ENCODE peak calls at places on chromosomes 4 and X, in ten cellular contexts. I is psoas muscle, K is HepG2, T is fibroblast of lung, U is GM23338, H is upper lobe of right lung, F is suprapubic skin, S is tibial artery, C is RWPE2, E is lower lobe of right lung. A is an unnamed sample. For H3K36me3 and H3K4me1, the result is how much of the 10 kb centered on the place peaks cover.

GRCh38 chrX:118211891-118212816 is 95.5 kb upstream of the KLHL13 start:
- DNase-seq in I (no peak), K (no peak), T (no peak), U (no peak), H (no peak), F (no peak), S (no peak), C (no peak), E (no peak), A (no peak)

GRCh38 chr4:73329300-73329699 is 70.7 kb upstream of the ANKRD17 start:
- DNase-seq in I (no peak), K (no peak), T (no peak), U (no peak), H (no peak), F (no peak), S (no peak), C (no peak), E (no peak), A (no peak)

GRCh38 chr4:4426511-4427477 is 39.9 kb downstream of the NSG1 start:
- DNase-seq in I (no peak), K (no peak), T (peak), U (peak), H (no peak), F (no peak), S (no peak), C (no peak), E (no peak), A (no peak)

GRCh38 chr4:53644607-53645006 is 53.3 kb upstream of the LNX1 start:
- DNase-seq in I (no peak), K (no peak), T (no peak), U (no peak), H (peak), F (no peak), S (no peak), C (no peak), E (peak), A (no peak)

GRCh38 chr4:27176400-27176799 is 315.8 kb downstream of the STIM2 start:
- DNase-seq in I (no peak), K (peak), T (peak), U (peak), H (no peak), F (no peak), S (no peak), C (no peak), E (no peak), A (no peak)

GRCh38 chrX:153635788-153636668 is 11.0 kb upstream of the DUSP9 start:
- DNase-seq in I (peak), K (peak), T (no peak), U (peak), H (peak), F (no peak), S (no peak), C (no peak), E (no peak), A (no peak)

GRCh38 chr4:140642674-140643437 is 74.1 kb upstream of the UCP1 start:
- DNase-seq in I (no peak), K (no peak), T (no peak), U (no peak), H (no peak), F (no peak), S (no peak), C (no peak), E (no peak), A (no peak)

GRCh38 chrX:40653535-40653934 is 6.2 kb upstream of the CXorf38 start:
- DNase-seq in I (no peak), K (no peak), T (no peak), U (no peak), H (no peak), F (no peak), S (no peak), C (no peak), E (no peak), A (no peak)

GRCh38 chr4:186149872-186150271 is 41.5 kb upstream of the CYP4V2 start:
- DNase-seq in I (peak), K (peak), T (no peak), U (peak), H (no peak), F (no peak), S (peak), C (no peak), E (no peak), A (peak)

GRCh38 chr4:120009731-120010130 is 56.9 kb downstream of the MAD2L1 start:
- DNase-seq in I (no peak), K (no peak), T (peak), U (no peak), H (no peak), F (no peak), S (no peak), C (no peak), E (no peak), A (no peak)

GRCh38 chr4:169418846-169419245 is 148.1 kb upstream of the SH3RF1 start:
- DNase-seq in I (no peak), K (no peak), T (peak), U (no peak), H (no peak), F (no peak), S (no peak), C (no peak), E (no peak), A (no peak)

GRCh38 chrX:120304241-120304640 is 7.0 kb downstream of the TMEM255A start:
- DNase-seq in I (no peak), K (no peak), T (no peak), U (no peak), H (no peak), F (no peak), S (no peak), C (no peak), E (no peak), A (no peak)

GRCh38 chr4:173883821-173884220 is 353.8 kb upstream of the HAND2 start:
- DNase-seq in I (no peak), K (no peak), T (peak), U (no peak), H (no peak), F (no peak), S (no peak), C (no peak), E (no peak), A (no peak)

GRCh38 chr4:8585186-8585585 is 5.0 kb downstream of the GPR78 start:
- DNase-seq in I (peak), K (no peak), T (no peak), U (peak), H (peak), F (peak), S (peak), C (peak), E (no peak), A (no peak)

GRCh38 chrX:154430916-154431315 is 2.4 kb downstream of the ATP6AP1 start:
- DNase-seq in I (no peak), K (no peak), T (no peak), U (no peak), H (peak), F (no peak), S (no peak), C (no peak), E (peak), A (no peak)

GRCh38 chr4:141389649-141390048 is 169.0 kb downstream of the ZNF330 start:
- DNase-seq in I (no peak), K (no peak), T (peak), U (peak), H (no peak), F (no peak), S (no peak), C (no peak), E (no peak), A (no peak)

GRCh38 chr4:151753056-151753455 is 7.8 kb downstream of the GATB start:
- DNase-seq in I (no peak), K (no peak), T (peak), U (no peak), H (no peak), F (no peak), S (no peak), C (peak), E (no peak), A (no peak)

GRCh38 chrX:56800801-56801200 is 71.8 kb downstream of the NBDY start:
- DNase-seq in I (no peak), K (no peak), T (no peak), U (no peak), H (no peak), F (no peak), S (no peak), C (no peak), E (no peak), A (no peak)

GRCh38 chr4:39682133-39682532 is 15.8 kb upstream of the UBE2K start:
- DNase-seq in I (no peak), K (no peak), T (no peak), U (no peak), H (no peak), F (no peak), S (no peak), C (no peak), E (no peak), A (no peak)

GRCh38 chr4:118036336-118036735 is 2.0 kb downstream of the NDST3 start:
- DNase-seq in I (no peak), K (no peak), T (no peak), U (no peak), H (no peak), F (no peak), S (no peak), C (no peak), E (no peak), A (no peak)

GRCh38 chr4:164819366-164819765 is 57.6 kb upstream of the APELA start:
- DNase-seq in I (no peak), K (no peak), T (no peak), U (no peak), H (no peak), F (no peak), S (no peak), C (no peak), E (no peak), A (no peak)

GRCh38 chr4:132332932-132333722 is 816.0 kb upstream of the PCDH10 start:
- DNase-seq in I (no peak), K (peak), T (peak), U (peak), H (no peak), F (no peak), S (no peak), C (no peak), E (no peak), A (no peak)

GRCh38 chrX:110417128-110417527 is 58.5 kb downstream of the RTL9 start:
- DNase-seq in I (no peak), K (no peak), T (no peak), U (no peak), H (no peak), F (no peak), S (no peak), C (no peak), E (no peak), A (no peak)

GRCh38 chr4:159281781-159282180 is 178.9 kb downstream of the RAPGEF2 start:
- DNase-seq in I (no peak), K (no peak), T (peak), U (no peak), H (no peak), F (no peak), S (no peak), C (no peak), E (no peak), A (no peak)

GRCh38 chrX:51420610-51421009 is 75.8 kb downstream of the NUDT11 start:
- DNase-seq in I (no peak), K (peak), T (peak), U (peak), H (no peak), F (no peak), S (no peak), C (no peak), E (no peak), A (no peak)

GRCh38 chr4:3346146-3346545 is 53.3 kb downstream of the RGS12 start:
- DNase-seq in I (no peak), K (peak), T (peak), U (peak), H (no peak), F (no peak), S (no peak), C (no peak), E (no peak), A (no peak)

GRCh38 chr4:27930976-27931375 is 1070.3 kb downstream of the STIM2 start:
- DNase-seq in I (no peak), K (no peak), T (no peak), U (no peak), H (no peak), F (no peak), S (no peak), C (no peak), E (no peak), A (no peak)

GRCh38 chrX:39212456-39212855 is 411.2 kb downstream of the MID1IP1 start:
- DNase-seq in I (no peak), K (no peak), T (no peak), U (no peak), H (no peak), F (no peak), S (no peak), C (no peak), E (no peak), A (no peak)

GRCh38 chr4:6955261-6955911 is 45.8 kb downstream of the TBC1D14 start:
- DNase-seq in I (peak), K (no peak), T (no peak), U (no peak), H (peak), F (peak), S (peak), C (no peak), E (peak), A (no peak)

GRCh38 chr4:183186803-183187202 is 87.7 kb downstream of the WWC2 start:
- DNase-seq in I (no peak), K (no peak), T (peak), U (no peak), H (no peak), F (no peak), S (no peak), C (no peak), E (no peak), A (no peak)

GRCh38 chr4:159770969-159771368 is 668.1 kb downstream of the RAPGEF2 start:
- DNase-seq in I (no peak), K (no peak), T (no peak), U (no peak), H (no peak), F (no peak), S (no peak), C (no peak), E (no peak), A (no peak)

GRCh38 chr4:14862881-14863280 is 139.4 kb upstream of the CPEB2 start:
- DNase-seq in I (peak), K (no peak), T (peak), U (peak), H (no peak), F (no peak), S (peak), C (no peak), E (no peak), A (peak)

GRCh38 chr4:54493862-54494261 is 163.9 kb upstream of the KIT start:
- DNase-seq in I (no peak), K (no peak), T (no peak), U (no peak), H (no peak), F (no peak), S (no peak), C (no peak), E (no peak), A (no peak)

GRCh38 chrX:1468250-1468772 is 15.6 kb upstream of the ASMTL start:
- DNase-seq in I (peak), K (no peak), T (peak), U (no peak), H (peak), F (peak), S (peak), C (no peak), E (no peak), A (no peak)

GRCh38 chr4:41963105-41963504 is 18.5 kb upstream of the DCAF4L1 start:
- DNase-seq in I (no peak), K (peak), T (peak), U (peak), H (no peak), F (no peak), S (no peak), C (no peak), E (no peak), A (no peak)

GRCh38 chr4:104490096-104490769 is 4.5 kb downstream of the CXXC4 start:
- DNase-seq in I (no peak), K (no peak), T (no peak), U (peak), H (peak), F (no peak), S (no peak), C (no peak), E (no peak), A (no peak)

GRCh38 chrX:136975642-136976518 is 57.9 kb downstream of the GPR101 start:
- DNase-seq in I (no peak), K (peak), T (no peak), U (no peak), H (no peak), F (no peak), S (no peak), C (no peak), E (no peak), A (no peak)

GRCh38 chrX:45344597-45344996 is 143.9 kb upstream of the DIPK2B start:
- DNase-seq in I (no peak), K (no peak), T (peak), U (no peak), H (no peak), F (no peak), S (no peak), C (no peak), E (no peak), A (no peak)

GRCh38 chr4:87151730-87152129 is 68.7 kb downstream of the KLHL8 start:
- DNase-seq in I (no peak), K (no peak), T (no peak), U (no peak), H (no peak), F (no peak), S (no peak), C (no peak), E (no peak), A (no peak)

GRCh38 chr4:139555705-139556070 is 331 bp downstream of the SETD7 start:
- DNase-seq in I (peak), K (no peak), T (no peak), U (no peak), H (peak), F (peak), S (peak), C (no peak), E (peak), A (peak)

DNA sequence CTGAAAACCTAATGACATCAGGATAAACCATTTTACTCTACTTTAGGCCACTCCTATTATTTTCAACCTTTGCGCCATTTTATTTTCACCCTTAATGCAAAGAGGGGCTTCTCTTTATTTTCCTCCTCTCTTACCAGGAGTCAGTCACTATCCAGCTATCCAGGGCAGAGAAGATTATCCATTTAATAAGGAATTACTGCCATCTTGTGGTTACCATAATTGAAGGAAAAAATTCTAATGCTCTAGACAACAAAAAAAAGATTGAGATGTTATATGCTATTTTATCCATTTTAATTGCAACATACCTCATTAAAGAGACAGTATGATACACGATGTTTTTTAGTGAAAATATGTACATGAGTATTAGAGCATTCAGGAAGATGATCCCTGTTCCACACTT is 514.5 kb upstream of the FAM241A start:
- DNase-seq in I (no peak), K (peak), T (peak), U (peak), H (no peak), F (no peak), S (no peak), C (no peak), E (no peak), A (no peak)
- TF ChIP-seq CTCF in I (peak), K (peak), T (no peak), U (no peak), H (peak), F (peak), S (peak), C (peak), E (no peak), A (peak)

GRCh38 chr4:17708992-17709759 is 72.2 kb downstream of the FAM184B start:
- DNase-seq in I (no peak), K (no peak), T (no peak), U (no peak), H (no peak), F (no peak), S (no peak), C (peak), E (no peak), A (no peak)
- H3K36me3 ChIP-seq in I (under half), K (under half), T (under half), U (under half), H (under half), F (under half), S (under half), C (under half), E (under half), A (under half)

GRCh38 chr4:143353797-143354196 is 17.1 kb downstream of the GAB1 start:
- DNase-seq in I (no peak), K (no peak), T (no peak), U (no peak), H (no peak), F (no peak), S (no peak), C (no peak), E (no peak), A (no peak)

GRCh38 chr4:143354990-143355389 is 18.3 kb downstream of the GAB1 start:
- DNase-seq in I (no peak), K (no peak), T (no peak), U (no peak), H (no peak), F (no peak), S (no peak), C (no peak), E (no peak), A (no peak)

GRCh38 chr4:143357161-143357845 is 20.6 kb downstream of the GAB1 start:
- DNase-seq in I (no peak), K (no peak), T (no peak), U (no peak), H (no peak), F (no peak), S (no peak), C (no peak), E (no peak), A (no peak)

GRCh38 chr4:143356493-143356892 is 19.8 kb downstream of the GAB1 start:
- DNase-seq in I (no peak), K (no peak), T (no peak), U (peak), H (no peak), F (no peak), S (no peak), C (no peak), E (no peak), A (no peak)

GRCh38 chr4:143355540-143356217 is 19.0 kb downstream of the GAB1 start:
- DNase-seq in I (no peak), K (no peak), T (peak), U (peak), H (no peak), F (no peak), S (no peak), C (no peak), E (no peak), A (no peak)
- H3K4me1 ChIP-seq in I (half or more), K (under half), T (under half), U (half or more), H (half or more), F (half or more), S (under half), C (half or more), E (half or more), A (under half)

DNA sequence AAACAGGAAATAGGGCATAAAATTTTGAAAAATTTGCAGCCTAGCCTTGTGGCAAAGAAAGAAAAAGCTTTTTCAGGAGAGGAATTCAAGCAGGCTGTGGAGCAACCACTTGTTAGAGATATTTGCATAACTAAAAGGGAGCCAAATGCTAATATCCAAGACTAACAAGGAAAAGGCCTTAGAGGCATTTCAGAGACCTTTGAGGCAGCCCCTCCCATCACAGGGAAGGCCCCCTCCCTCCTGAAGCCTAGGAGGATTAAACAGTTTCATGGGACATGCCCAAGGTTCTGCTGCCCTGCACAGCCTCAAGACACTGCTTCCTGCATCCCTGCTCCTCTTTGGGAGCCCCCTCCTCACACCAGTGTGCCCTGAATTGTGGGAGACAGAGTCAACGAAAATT is 275.4 kb upstream of the SFRP2 start:
- DNase-seq in I (no peak), K (no peak), T (no peak), U (peak), H (no peak), F (no peak), S (no peak), C (no peak), E (no peak), A (no peak)
- TF ChIP-seq CTCF in I (no peak), K (no peak), T (no peak), U (no peak), H (no peak), F (no peak), S (no peak), C (no peak), E (no peak), A (no peak)

DNA sequence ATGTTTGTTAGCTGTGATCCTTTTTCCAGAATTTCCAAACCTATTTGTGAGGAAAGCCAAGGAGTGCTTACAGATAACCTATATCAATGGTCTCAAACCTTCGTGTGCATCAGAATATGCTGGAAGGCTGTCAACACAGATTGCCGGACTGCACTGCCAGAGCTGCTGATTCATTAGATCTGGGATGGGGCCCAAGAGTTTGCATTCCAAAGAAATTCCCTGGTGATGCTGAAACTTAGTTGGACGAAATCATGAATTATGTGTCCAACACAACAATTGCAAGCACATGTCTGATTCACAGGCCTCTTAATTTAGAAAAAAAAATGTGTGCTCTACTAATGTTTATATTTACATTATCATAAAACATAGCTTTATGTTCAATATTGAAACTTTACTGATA is 544.0 kb upstream of the AMOT start:
- DNase-seq in I (no peak), K (no peak), T (peak), U (no peak), H (no peak), F (no peak), S (peak), C (no peak), E (no peak), A (no peak)
- H3K36me3 ChIP-seq in I (under half), K (under half), T (under half), U (under half), H (under half), F (under half), S (under half), C (under half), E (under half), A (under half)